ENCODE peak calls at places on chromosomes 16 and 17, in six cellular contexts. T, X, Y, A, F and W are unnamed samples.
A peak's percentile ranks its signal among the peaks of the same experiment; 100 is the strongest.

GRCh38 chr16:56558024-56558747 is 6.7 kb upstream of the MT4 start:
- DNase-seq in A (peak; percentile 75), F (no peak), T (peak; percentile 92), Y (no peak), X (no peak), W (peak; percentile 41)

GRCh38 chr17:21075739-21076085 is 32.9 kb upstream of the USP22 start:
- DNase-seq in T (no peak), X (no peak), Y (no peak), F (no peak), A (no peak), W (no peak)

GRCh38 chr17:82881900-82882714 is 42.3 kb upstream of the ZNF750 start:
- DNase-seq in T (no peak), Y (no peak), F (no peak), A (no peak), X (no peak), W (no peak)

GRCh38 chr17:16066125-16066524 is 66.5 kb downstream of the TTC19 start:
- DNase-seq in F (no peak), T (no peak), Y (no peak), A (no peak), X (no peak), W (no peak)

GRCh38 chr17:27533874-27534815 is 77.9 kb downstream of the KSR1 start:
- DNase-seq in T (peak; percentile 57), A (no peak), X (no peak), Y (peak; percentile 54), F (no peak), W (peak; percentile 96)

GRCh38 chr17:36461330-36462110 is 25.0 kb upstream of the ZNHIT3 start:
- DNase-seq in X (no peak), F (no peak), Y (no peak), A (no peak), T (no peak), W (no peak)

GRCh38 chr17:17779015-17779611 is 57.7 kb downstream of the SREBF1 start:
- DNase-seq in T (no peak), X (no peak), Y (no peak), F (no peak), A (no peak), W (no peak)

GRCh38 chr17:40097931-40098845 is 2.2 kb downstream of the NR1D1 start:
- DNase-seq in X (no peak), T (peak; percentile 81), A (no peak), F (peak; percentile 38), Y (no peak), W (peak; percentile 56)

DNA sequence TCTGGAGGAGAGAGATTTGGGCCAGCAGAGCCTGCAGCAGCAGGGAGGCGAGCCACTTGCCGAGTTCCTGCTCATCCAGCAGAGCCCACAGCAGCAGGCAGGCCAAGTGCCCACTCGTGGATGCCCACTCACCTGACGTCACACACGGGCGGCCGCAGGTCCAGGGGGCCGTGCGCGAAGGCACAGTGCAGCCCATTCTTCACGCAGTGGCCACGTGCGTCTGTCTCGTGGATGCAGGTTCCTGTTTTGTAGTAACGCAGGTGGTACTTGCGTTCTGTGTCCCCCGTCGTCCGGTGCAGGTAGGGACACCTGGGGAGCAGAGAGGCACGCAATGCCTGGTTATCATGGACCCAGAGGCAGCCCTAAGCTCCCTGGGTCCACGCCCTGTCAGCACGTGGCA is 11.5 kb downstream of the UNKL start:
- DNase-seq in F (no peak), T (no peak), Y (no peak), X (no peak), A (no peak), W (no peak)
- H3K36me3 ChIP-seq in F (peaks cover 6% of the 10 kb centered on the region), T (no peaks in the 10 kb centered on the region), Y (no peaks in the 10 kb centered on the region), X (no peaks in the 10 kb centered on the region), A (no peaks in the 10 kb centered on the region), W (peaks cover 3% of the 10 kb centered on the region)

DNA sequence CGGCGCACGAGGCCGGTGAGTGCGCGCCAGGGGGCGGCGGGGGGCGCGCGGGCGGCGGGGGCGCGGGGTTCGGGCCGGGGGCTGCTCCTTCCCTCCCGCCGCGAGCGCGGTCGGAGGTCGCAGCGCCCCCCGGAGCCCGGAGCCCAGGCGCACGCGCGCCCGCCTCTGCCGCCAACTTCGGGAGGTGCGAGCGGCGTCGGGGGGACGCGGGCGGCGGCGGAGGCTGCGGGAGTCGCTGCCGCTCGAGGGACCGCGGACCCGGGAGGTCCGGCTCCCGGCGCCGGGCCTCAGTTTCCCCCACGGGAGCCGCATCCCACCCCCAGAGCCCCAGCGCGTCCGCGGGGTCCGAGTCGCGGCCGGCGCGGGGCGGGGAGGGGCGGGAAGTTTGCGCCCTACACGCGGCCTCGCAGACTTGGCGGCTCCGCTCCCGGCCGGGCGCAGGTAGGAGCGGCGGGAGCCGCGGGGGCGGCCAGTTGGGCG is at the start of gene PRR35:
- DNase-seq in F (no peak), Y (no peak), A (no peak), T (no peak), X (no peak), W (no peak)
- TF ChIP-seq EZH2 in F (no peak), Y (peak; percentile 82), A (no peak), T (no peak), X (no peak), W (no peak)

GRCh38 chr17:44932096-44932495 is 15.5 kb downstream of the KIF18B start:
- DNase-seq in T (no peak), Y (no peak), F (no peak), A (no peak), X (no peak), W (no peak)
- H3K36me3 ChIP-seq in T (peaks cover 42% of the 10 kb centered on the region), Y (no peaks in the 10 kb centered on the region), F (peaks cover 16% of the 10 kb centered on the region), A (peaks cover 62% of the 10 kb centered on the region), X (peaks cover 84% of the 10 kb centered on the region), W (peaks cover 18% of the 10 kb centered on the region)

DNA sequence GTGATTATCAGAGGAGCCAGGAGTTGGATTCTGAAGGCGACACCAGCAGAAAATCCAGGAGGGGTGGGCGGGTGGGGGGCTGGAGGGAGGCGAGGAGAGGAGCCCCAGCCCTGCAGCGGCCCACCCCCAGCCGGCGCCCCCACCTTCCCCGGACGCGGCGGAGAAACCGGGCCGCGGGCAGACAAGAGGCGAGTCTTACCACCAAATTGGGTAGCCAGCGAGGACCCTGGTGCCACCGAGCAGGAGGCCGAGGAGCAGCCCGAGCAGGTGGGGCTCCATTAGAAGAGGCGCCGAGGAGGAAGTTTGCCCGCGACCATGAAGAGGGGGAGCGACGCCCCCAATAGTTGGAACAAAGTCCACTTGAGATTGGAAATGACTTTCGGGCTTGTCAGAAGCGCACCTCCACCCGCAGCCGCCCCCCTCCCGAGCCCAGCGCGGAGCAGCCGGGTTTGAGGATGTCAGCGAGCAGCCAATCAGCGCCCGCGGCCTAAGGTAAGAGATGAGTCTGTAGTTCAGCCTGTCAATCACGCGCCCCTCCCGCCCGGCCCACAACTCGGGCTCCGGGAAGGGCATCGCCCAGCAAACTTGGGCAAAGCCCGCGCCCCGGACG is at the start of gene WNT3:
- DNase-seq in T (no peak), A (peak; percentile 26), F (no peak), X (no peak), Y (peak; percentile 82), W (no peak)
- TF ChIP-seq EZH2 in T (no peak), A (no peak), F (no peak), X (no peak), Y (no peak), W (peak; percentile 84)